ENCODE peak calls at places on chromosome 3, in nine cellular contexts. I, Z, F, N, M, X, E, U and A are unnamed samples.

GRCh38 chr3:189267981-189268613 is 96.3 kb downstream of the TPRG1 start:
- DNase-seq in I (no peak), Z (no peak), F (peak; percentile 10), N (no peak), M (no peak), X (no peak), E (no peak), U (no peak), A (peak; percentile 33)

GRCh38 chr3:11624161-11624560 is 19.6 kb downstream of the VGLL4 start:
- DNase-seq in I (no peak), Z (no peak), F (no peak), N (no peak), M (peak; percentile 29), X (no peak), E (peak; percentile 61), U (no peak), A (no peak)

GRCh38 chr3:31077826-31078225 is 183.4 kb upstream of the GADL1 start:
- DNase-seq in I (no peak), Z (no peak), F (no peak), N (no peak), M (peak; percentile 68), X (no peak), E (peak; percentile 54), U (no peak), A (no peak)

GRCh38 chr3:150372320-150373118 is 35.6 kb upstream of the TSC22D2 start:
- DNase-seq in I (no peak), Z (no peak), F (peak; percentile 67), N (no peak), M (peak; percentile 52), X (no peak), E (peak; percentile 50), U (no peak), A (peak; percentile 34)

GRCh38 chr3:81242871-81243270 is 518.6 kb downstream of the GBE1 start:
- DNase-seq in I (no peak), Z (no peak), F (no peak), N (no peak), M (peak; percentile 34), X (no peak), E (peak; percentile 3), U (no peak), A (peak; percentile 5)

GRCh38 chr3:4340077-4340410 is 36.9 kb downstream of the SETMAR start:
- DNase-seq in I (no peak), Z (no peak), F (no peak), N (no peak), M (no peak), X (no peak), E (no peak), U (no peak), A (no peak)

GRCh38 chr3:175512700-175513099 is 653.6 kb downstream of the NAALADL2 start:
- DNase-seq in I (no peak), Z (no peak), F (peak; percentile 75), N (no peak), M (no peak), X (no peak), E (no peak), U (no peak), A (no peak)

GRCh38 chr3:76436895-76437294 is 603.0 kb upstream of the ROBO2 start:
- DNase-seq in I (no peak), Z (no peak), F (no peak), N (no peak), M (peak; percentile 62), X (no peak), E (peak; percentile 79), U (peak; percentile 10), A (peak; percentile 41)

GRCh38 chr3:185796431-185797107 is 28.3 kb downstream of the IGF2BP2 start:
- DNase-seq in I (no peak), Z (no peak), F (no peak), N (no peak), M (peak; percentile 58), X (no peak), E (peak; percentile 85), U (no peak), A (peak; percentile 55)

GRCh38 chr3:32757618-32758374 is 60.0 kb upstream of the TRIM71 start:
- DNase-seq in I (no peak), Z (no peak), F (no peak), N (no peak), M (no peak), X (no peak), E (peak; percentile 15), U (no peak), A (no peak)

GRCh38 chr3:123323781-123324180 is 122.0 kb downstream of the SEC22A start:
- DNase-seq in I (no peak), Z (no peak), F (no peak), N (no peak), M (no peak), X (no peak), E (no peak), U (no peak), A (no peak)

GRCh38 chr3:124520970-124521369 is 209.3 kb upstream of the UMPS start:
- DNase-seq in I (no peak), Z (no peak), F (no peak), N (no peak), M (peak; percentile 14), X (no peak), E (peak; percentile 8), U (no peak), A (no peak)

GRCh38 chr3:122992628-122993570 is 34.7 kb downstream of the SEMA5B start:
- DNase-seq in I (no peak), Z (no peak), F (peak; percentile 60), N (no peak), M (no peak), X (peak; percentile 83), E (no peak), U (no peak), A (no peak)

GRCh38 chr3:93843981-93844380 is 129.7 kb downstream of the PROS1 start:
- DNase-seq in I (no peak), Z (no peak), F (no peak), N (no peak), M (peak; percentile 86), X (no peak), E (peak; percentile 76), U (peak; percentile 50), A (peak; percentile 92)

GRCh38 chr3:164208026-164208425 is 870.3 kb downstream of the SI start:
- DNase-seq in I (no peak), Z (no peak), F (no peak), N (no peak), M (no peak), X (no peak), E (no peak), U (no peak), A (no peak)

GRCh38 chr3:158233791-158234190 is 123.9 kb downstream of the RSRC1 start:
- DNase-seq in I (no peak), Z (no peak), F (no peak), N (no peak), M (no peak), X (no peak), E (no peak), U (no peak), A (no peak)

GRCh38 chr3:138132239-138132638 is at the start of gene A4GNT:
- DNase-seq in I (no peak), Z (no peak), F (no peak), N (no peak), M (no peak), X (no peak), E (no peak), U (no peak), A (no peak)

DNA sequence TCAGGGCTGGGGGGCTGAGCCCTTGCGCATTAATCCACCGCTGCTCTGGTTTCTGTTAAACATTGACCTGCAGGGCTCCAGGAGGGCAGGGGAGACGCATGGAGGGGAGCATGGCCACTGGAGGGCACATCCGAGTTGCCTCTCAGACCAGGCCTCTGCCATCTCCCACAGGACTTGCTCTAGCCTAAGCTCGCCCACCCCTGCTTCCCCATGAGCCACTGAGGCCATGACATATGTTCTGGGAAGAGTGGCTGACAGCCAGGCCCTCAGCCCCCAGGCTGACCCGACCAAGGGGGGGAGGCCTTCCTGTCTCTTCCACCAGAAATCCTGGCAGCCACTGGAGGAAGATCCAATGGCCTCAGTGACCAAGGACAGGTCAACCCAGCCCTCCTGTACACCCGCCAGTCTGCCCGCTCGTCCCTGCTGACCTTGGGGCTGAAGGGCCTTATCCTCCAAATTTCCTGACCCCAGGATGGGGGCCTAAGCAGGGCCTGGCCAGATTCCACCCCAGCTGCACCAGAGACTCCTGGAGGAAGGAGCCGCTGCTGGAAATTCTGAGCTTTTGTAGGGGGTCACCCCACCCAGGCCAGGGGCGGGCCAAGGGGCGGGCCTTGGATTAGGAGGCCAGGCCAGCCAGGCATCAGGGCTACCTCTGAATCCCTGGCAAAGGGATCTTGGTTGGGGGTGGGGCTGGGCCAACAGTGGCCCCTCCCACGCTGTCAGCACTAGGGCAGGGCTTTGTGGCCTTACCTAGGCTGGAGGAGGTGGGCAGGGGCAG is at the start of gene HYAL1:
- DNase-seq in I (no peak), Z (no peak), F (peak; percentile 69), N (peak; percentile 90), M (no peak), X (peak; percentile 87), E (no peak), U (no peak), A (no peak)
- TF ChIP-seq CTCF in I (no peak), Z (peak; percentile 17), F (peak; percentile 17), N (no peak), M (no peak), X (peak; percentile 25), E (peak; percentile 9), U (no peak), A (no peak)

DNA sequence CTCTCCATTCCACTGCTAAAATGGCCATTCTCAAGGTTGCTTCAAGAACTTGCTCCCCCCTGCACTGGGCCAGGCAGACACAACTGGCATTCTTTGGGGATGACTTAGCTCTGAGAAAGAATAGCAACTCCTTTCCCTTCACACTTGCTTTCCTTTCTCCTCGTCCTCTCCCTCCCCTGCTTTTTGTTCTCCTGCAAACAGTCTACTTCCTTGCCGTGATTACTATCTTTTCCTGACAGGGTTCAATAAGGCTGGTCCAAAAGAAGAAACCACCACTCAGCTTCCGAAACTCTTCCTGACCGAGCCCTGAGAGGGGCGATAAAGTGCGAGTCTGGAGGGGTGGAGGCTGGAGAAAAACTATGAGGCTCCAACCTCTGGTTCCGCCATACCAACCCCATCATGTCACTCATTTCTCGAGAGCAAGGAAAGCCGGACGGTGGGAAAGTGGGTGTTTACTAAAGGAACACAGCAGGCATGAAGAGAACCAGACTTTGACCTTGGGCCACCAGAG is 5.0 kb downstream of the AMOTL2 start:
- DNase-seq in I (no peak), Z (no peak), F (no peak), N (no peak), M (peak; percentile 81), X (peak; percentile 36), E (peak; percentile 72), U (no peak), A (peak; percentile 77)
- H3K4me3 ChIP-seq in I (no peak overlapping the region), Z (no peak overlapping the region), F (no peak overlapping the region), N (no peak overlapping the region), M (peak overlapping the region; percentile 20), X (peak overlapping the region; percentile 86), E (no peak overlapping the region), U (peak overlapping the region; percentile 99), A (peak overlapping the region; percentile 99)

GRCh38 chr3:119352863-119353527 is 58.8 kb downstream of the ARHGAP31 start:
- DNase-seq in I (no peak), Z (peak; percentile 15), F (no peak), N (no peak), M (peak; percentile 81), X (no peak), E (peak; percentile 89), U (peak; percentile 52), A (peak; percentile 85)
- TF ChIP-seq CTCF in I (peak; percentile 63), Z (peak; percentile 15), F (peak; percentile 37), N (peak; percentile 19), M (peak; percentile 39), X (peak; percentile 14), E (peak; percentile 64), U (peak; percentile 26), A (peak; percentile 67)

DNA sequence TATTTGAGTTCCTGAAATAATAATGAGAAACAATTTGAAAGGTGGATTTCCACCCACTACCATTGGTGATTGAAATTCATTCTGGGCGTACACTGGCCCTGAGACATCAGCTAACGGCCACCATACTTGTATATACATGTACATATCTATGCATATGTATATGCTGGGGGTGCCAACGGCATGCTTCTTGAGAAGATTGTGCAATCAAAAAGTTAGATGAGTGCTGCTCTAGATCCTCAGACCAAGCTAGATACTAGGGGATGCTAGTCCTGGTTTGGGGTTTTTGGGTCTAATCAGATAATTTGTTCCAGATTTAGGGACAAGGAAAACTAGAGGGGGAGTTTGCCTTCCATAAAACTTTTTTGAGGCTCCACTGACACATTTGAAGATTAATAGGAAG is 2.9 kb downstream of the TMEM40 start:
- DNase-seq in I (no peak), Z (no peak), F (no peak), N (no peak), M (no peak), X (no peak), E (no peak), U (no peak), A (no peak)
- H3K4me3 ChIP-seq in I (no peak overlapping the region), Z (no peak overlapping the region), F (no peak overlapping the region), N (no peak overlapping the region), M (no peak overlapping the region), X (no peak overlapping the region), E (no peak overlapping the region), U (no peak overlapping the region), A (no peak overlapping the region)